ENCODE peak calls at places on chromosomes 3 and 15, in seven cellular contexts. A is AG10803, Y is heart right ventricle, N is breast epithelium, G is BJ, C is psoas muscle, R is HCT116. X is an unnamed sample.

GRCh38 chr3:71006810-71007785 is 576.4 kb downstream of the FOXP1 start:
- DNase-seq in A (peak), Y (no peak), N (no peak), G (no peak), C (no peak), R (no peak), X (no peak)

GRCh38 chr15:90463381-90463780 is 66.3 kb upstream of the CRTC3 start:
- DNase-seq in A (peak), Y (no peak), N (no peak), G (peak), C (no peak), R (no peak), X (peak)

GRCh38 chr3:127454968-127455367 is 135.6 kb downstream of the TPRA1 start:
- DNase-seq in A (no peak), Y (no peak), N (peak), G (no peak), C (peak), R (no peak), X (no peak)

GRCh38 chr3:72797773-72798543 is 50.3 kb downstream of the SHQ1 start:
- DNase-seq in A (peak), Y (peak), N (no peak), G (no peak), C (peak), R (no peak), X (peak)

GRCh38 chr3:172749201-172749965 is 1.1 kb upstream of the ECT2 start:
- DNase-seq in A (peak), Y (no peak), N (no peak), G (peak), C (no peak), R (peak), X (peak)

GRCh38 chr15:92582206-92582605 is 73.4 kb downstream of the FAM174B start:
- DNase-seq in A (no peak), Y (no peak), N (no peak), G (no peak), C (no peak), R (no peak), X (no peak)

GRCh38 chr3:123657578-123657977 is 72.7 kb upstream of the HACD2 start:
- DNase-seq in A (peak), Y (no peak), N (no peak), G (no peak), C (no peak), R (no peak), X (no peak)

GRCh38 chr15:66657062-66658020 is 44.7 kb upstream of the SMAD6 start:
- DNase-seq in A (peak), Y (no peak), N (no peak), G (peak), C (no peak), R (no peak), X (no peak)

GRCh38 chr3:184230081-184230602 is 757 bp downstream of the VWA5B2 start:
- DNase-seq in A (no peak), Y (no peak), N (no peak), G (no peak), C (no peak), R (no peak), X (no peak)

GRCh38 chr15:71424765-71425164 is 309.5 kb downstream of the THSD4 start:
- DNase-seq in A (no peak), Y (no peak), N (no peak), G (no peak), C (no peak), R (no peak), X (peak)

GRCh38 chr15:55917881-55918296 is 75.5 kb downstream of the NEDD4 start:
- DNase-seq in A (peak), Y (no peak), N (no peak), G (peak), C (no peak), R (peak), X (peak)

GRCh38 chr3:172635588-172635987 is 75.3 kb downstream of the NCEH1 start:
- DNase-seq in A (no peak), Y (no peak), N (no peak), G (no peak), C (no peak), R (peak), X (no peak)

GRCh38 chr3:143707848-143708247 is 140.4 kb downstream of the SLC9A9 start:
- DNase-seq in A (peak), Y (no peak), N (no peak), G (no peak), C (no peak), R (no peak), X (peak)

GRCh38 chr3:187267306-187267705 is 24.2 kb downstream of the MASP1 start:
- DNase-seq in A (peak), Y (no peak), N (no peak), G (no peak), C (no peak), R (no peak), X (no peak)

GRCh38 chr3:18351823-18352744 is 73.1 kb downstream of the SATB1 start:
- DNase-seq in A (no peak), Y (no peak), N (peak), G (no peak), C (no peak), R (no peak), X (peak)

GRCh38 chr3:151203053-151203420 is at the start of gene GPR171:
- DNase-seq in A (no peak), Y (no peak), N (no peak), G (no peak), C (no peak), R (no peak), X (no peak)

GRCh38 chr3:149401215-149401925 is 23.9 kb upstream of the TM4SF1 start:
- DNase-seq in A (no peak), Y (no peak), N (no peak), G (no peak), C (no peak), R (no peak), X (peak)

GRCh38 chr15:95444860-95445259 is 885.6 kb upstream of the NR2F2 start:
- DNase-seq in A (no peak), Y (no peak), N (no peak), G (no peak), C (no peak), R (no peak), X (no peak)

GRCh38 chr3:37645801-37646380 is 215.8 kb upstream of the CTDSPL start:
- DNase-seq in A (no peak), Y (peak), N (no peak), G (no peak), C (no peak), R (no peak), X (no peak)

GRCh38 chr3:13015286-13016082 is 57.7 kb downstream of the IQSEC1 start:
- DNase-seq in A (no peak), Y (peak), N (peak), G (no peak), C (peak), R (no peak), X (no peak)

GRCh38 chr15:68391084-68391483 is 40.9 kb downstream of the ITGA11 start:
- DNase-seq in A (no peak), Y (no peak), N (no peak), G (no peak), C (no peak), R (no peak), X (no peak)

GRCh38 chr3:177491301-177492031 is 294.2 kb upstream of the TBL1XR1 start:
- DNase-seq in A (peak), Y (no peak), N (no peak), G (no peak), C (no peak), R (no peak), X (peak)

DNA sequence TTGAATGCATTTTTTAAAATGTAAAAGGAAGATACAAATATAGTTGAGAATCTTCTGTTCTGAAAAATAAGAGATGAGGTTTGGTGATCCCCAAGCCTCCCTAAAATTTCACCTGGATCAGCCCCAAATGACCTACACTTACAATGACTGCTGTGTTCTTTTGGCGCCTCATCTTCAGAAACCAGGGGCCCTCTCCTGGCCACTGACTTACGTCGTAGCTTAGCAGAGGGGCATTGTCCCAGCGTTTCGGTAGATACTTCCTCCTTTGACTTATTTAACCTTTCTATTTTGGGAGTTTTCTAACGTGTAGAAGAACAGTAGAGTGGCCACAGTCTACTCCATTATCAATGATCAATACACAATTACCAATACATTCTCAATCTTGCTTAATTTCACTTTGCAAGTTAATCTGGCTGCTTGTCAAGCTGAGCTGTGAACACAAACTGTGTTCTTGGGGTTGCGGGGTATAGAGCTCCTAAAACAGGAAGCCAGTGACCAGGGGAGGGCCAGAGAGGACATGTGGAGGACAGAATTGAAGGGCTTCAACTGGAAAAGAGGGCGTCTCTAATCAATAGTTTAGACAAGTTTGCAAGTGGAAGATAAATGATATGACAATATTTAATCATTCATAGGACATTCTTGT is 419.4 kb downstream of the LPP start:
- DNase-seq in A (no peak), Y (no peak), N (no peak), G (no peak), C (no peak), R (no peak), X (no peak)
- TF ChIP-seq CTCF in A (no peak), Y (no peak), N (no peak), G (no peak), C (no peak), R (no peak), X (no peak)

GRCh38 chr3:182729903-182730674 is 63.2 kb upstream of the ATP11B start:
- DNase-seq in A (no peak), Y (no peak), N (no peak), G (no peak), C (no peak), R (no peak), X (no peak)
- H3K4me3 ChIP-seq in A (no peak), Y (no peak), N (no peak), G (no peak), C (no peak), R (no peak), X (no peak)

DNA sequence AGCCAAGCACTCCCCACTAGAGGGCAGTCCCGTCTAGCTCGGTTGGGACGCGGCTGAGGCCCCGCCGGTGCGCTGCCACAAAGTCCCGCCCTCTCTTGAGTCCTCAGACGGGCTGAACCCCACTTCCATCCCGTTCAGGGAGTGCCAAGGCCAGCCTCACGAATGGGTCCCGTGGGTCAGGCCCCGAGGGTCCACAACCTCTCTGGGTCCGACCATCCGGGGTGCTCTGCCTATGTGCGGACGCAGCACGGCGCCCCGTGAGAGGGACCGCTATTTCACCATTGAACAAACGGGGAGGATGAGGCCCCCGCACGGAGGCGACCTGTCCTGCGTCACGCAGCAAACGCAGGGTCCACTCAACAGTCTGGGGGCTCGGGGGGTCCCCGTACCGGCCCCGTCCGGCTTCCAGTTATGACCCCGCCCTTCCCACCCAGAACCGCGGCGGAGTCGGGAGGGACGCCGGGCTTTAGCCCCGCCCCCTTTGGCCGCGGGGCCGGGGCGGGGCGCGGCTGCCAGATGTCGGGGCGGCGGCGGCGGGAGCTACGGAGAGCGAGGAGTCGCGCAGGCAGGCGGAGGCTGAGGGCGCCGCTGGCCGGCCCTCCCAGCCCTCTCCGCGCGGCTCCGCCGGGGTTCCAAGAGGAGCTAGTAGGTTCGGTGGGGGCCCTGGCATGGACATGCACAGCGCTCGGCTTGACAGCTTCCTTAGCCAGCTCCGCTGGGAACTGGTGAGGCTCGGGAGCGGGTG is at the start of gene INKA1:
- DNase-seq in A (peak), Y (peak), N (peak), G (no peak), C (peak), R (peak), X (peak)
- TF ChIP-seq CTCF in A (peak), Y (peak), N (peak), G (peak), C (peak), R (peak), X (peak)

GRCh38 chr15:40926659-40927496 is 2.3 kb upstream of the DLL4 start:
- DNase-seq in A (no peak), Y (no peak), N (no peak), G (no peak), C (no peak), R (no peak), X (no peak)

GRCh38 chr15:40927497-40928346 is 1.4 kb upstream of the DLL4 start:
- DNase-seq in A (no peak), Y (no peak), N (no peak), G (no peak), C (no peak), R (no peak), X (no peak)

GRCh38 chr15:40925495-40925862 is 3.7 kb upstream of the DLL4 start:
- DNase-seq in A (no peak), Y (no peak), N (no peak), G (no peak), C (no peak), R (no peak), X (no peak)

GRCh38 chr15:40928351-40928974 is 677 bp upstream of the DLL4 start:
- DNase-seq in A (no peak), Y (no peak), N (no peak), G (no peak), C (no peak), R (no peak), X (no peak)

DNA sequence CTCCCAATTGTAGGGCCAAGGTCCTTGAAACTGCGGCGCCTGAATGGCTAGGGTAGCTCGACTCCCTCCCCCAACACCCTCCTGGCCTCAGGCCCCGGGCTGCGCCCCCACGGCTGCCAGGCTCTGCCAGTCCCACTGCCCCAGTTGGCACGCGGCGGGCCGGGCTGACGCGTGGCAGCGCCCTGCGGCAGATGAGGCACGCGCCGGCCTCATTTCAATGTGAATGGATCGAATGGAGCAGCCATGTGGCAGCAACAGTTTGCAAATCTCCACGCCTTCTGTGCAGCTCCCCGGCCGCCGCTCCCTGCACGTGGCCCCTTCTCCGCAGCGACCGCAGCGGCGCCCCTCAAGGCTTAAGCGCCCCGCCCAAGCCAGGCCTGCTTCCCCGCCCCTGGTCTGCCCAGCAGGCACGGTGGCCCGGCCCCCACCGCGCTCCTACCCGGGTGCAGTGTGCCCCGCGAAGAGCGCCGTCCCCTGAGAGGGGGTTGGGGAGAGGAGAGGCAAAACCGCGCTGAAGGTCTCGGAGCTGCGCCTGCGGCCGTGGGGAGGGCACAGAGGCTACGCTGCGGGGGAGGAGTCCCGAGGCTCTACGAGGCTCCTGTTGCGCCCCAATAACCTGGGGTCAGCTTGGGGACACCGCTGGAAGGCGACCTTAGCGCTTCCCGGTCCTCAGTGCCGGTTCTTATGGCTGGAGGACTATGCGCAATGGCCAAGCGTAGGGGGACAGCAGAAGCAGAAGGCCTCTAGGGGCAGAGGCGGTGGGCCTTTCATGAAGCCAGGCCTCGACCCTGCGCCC is 3.1 kb upstream of the DLL4 start:
- DNase-seq in A (peak), Y (no peak), N (no peak), G (no peak), C (no peak), R (no peak), X (no peak)
- H3K4me3 ChIP-seq in A (peak), Y (peak), N (peak), G (no peak), C (peak), R (no peak), X (no peak)

DNA sequence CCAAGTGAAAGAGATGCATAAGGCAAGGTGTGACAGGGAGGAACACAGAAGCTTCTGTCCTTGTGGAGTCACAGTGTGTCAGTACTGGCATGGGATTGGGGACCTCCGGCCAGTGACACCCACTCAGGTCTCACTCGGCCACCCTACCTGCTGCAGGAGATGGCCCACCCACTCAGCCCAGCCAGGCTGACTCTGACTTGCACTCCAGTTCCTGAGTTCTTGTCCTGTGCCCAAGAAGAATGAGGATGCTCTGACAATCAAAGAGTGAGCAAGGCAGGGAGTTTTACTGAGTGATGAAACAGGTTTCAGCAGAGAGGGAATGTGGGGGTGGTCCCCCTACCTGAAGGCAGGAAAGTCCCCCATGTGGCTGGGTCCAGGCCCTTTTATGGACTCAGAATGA is 50.9 kb downstream of the PCNP start:
- DNase-seq in A (no peak), Y (no peak), N (no peak), G (no peak), C (no peak), R (no peak), X (no peak)
- TF ChIP-seq CTCF in A (no peak), Y (no peak), N (no peak), G (no peak), C (no peak), R (no peak), X (no peak)

GRCh38 chr15:61929452-61929851 is 130.8 kb downstream of the VPS13C start:
- DNase-seq in A (no peak), Y (no peak), N (no peak), G (no peak), C (no peak), R (no peak), X (no peak)
- H3K4me3 ChIP-seq in A (no peak), Y (no peak), N (no peak), G (no peak), C (no peak), R (no peak), X (no peak)